ENCODE peak calls at places on chromosomes 4 and X, in six cellular contexts. D is fibroblast of mammary gland; I is AG09319; F is stimulated activated CD4-positive, alpha-beta T cell treated with anti-CD3 and anti-CD28 coated beads, TNF-alpha, amount 100 ng/mL, for 24 hours; Z is stromal cell of bone marrow; C is A549. H is an unnamed sample.

GRCh38 chr4:109877400-109877799 is 29.5 kb downstream of the LRIT3 start:
- DNase-seq in Z (no peak), I (no peak), C (no peak), D (no peak), F (no peak), H (no peak)

GRCh38 chr4:118849867-118850812 is 14.2 kb upstream of the SEC24D start:
- DNase-seq in Z (no peak), I (no peak), D (no peak), C (no peak), F (no peak), H (no peak)

GRCh38 chr4:71270901-71271300 is 67.9 kb upstream of the SLC4A4 start:
- DNase-seq in F (no peak), D (peak), C (peak), I (no peak), Z (no peak), H (no peak)

GRCh38 chr4:24973471-24974251 is 57.1 kb downstream of the LGI2 start:
- DNase-seq in I (no peak), C (peak), Z (no peak), F (no peak), D (no peak), H (peak)

GRCh38 chrX:72128881-72129280 is 2.8 kb downstream of the RTL5 start:
- DNase-seq in F (peak), Z (no peak), D (peak), C (peak), I (no peak), H (peak)

GRCh38 chr4:164977243-164978164 is at the start of gene TRIM61:
- DNase-seq in I (no peak), F (peak), C (no peak), D (peak), Z (peak), H (no peak)

GRCh38 chrX:85569096-85569495 is 189.6 kb upstream of the POF1B start:
- DNase-seq in F (no peak), I (no peak), D (no peak), Z (no peak), C (no peak), H (no peak)

GRCh38 chr4:16026155-16026761 is 57.6 kb downstream of the PROM1 start:
- DNase-seq in C (peak), F (no peak), Z (no peak), D (peak), I (no peak), H (peak)

GRCh38 chrX:136496359-136496767 is 1.0 kb upstream of the HTATSF1 start:
- DNase-seq in F (no peak), C (no peak), Z (no peak), I (no peak), D (no peak), H (no peak)

GRCh38 chrX:4265036-4265435 is 551.6 kb upstream of the PRKX start:
- DNase-seq in I (no peak), D (no peak), Z (no peak), C (no peak), F (no peak), H (no peak)

GRCh38 chrX:47523297-47523696 is 37.7 kb upstream of the ARAF start:
- DNase-seq in F (peak), D (peak), C (peak), I (no peak), Z (no peak), H (peak)

GRCh38 chr4:139144161-139144859 is 32.7 kb downstream of the ELF2 start:
- DNase-seq in D (peak), C (no peak), I (no peak), F (no peak), Z (peak), H (peak)

GRCh38 chr4:1512738-1513660 is 106.8 kb upstream of the NKX1-1 start:
- DNase-seq in Z (no peak), D (no peak), F (peak), I (no peak), C (peak), H (peak)

GRCh38 chrX:9291666-9292065 is 173.2 kb upstream of the TBL1X start:
- DNase-seq in D (no peak), I (no peak), F (no peak), Z (no peak), C (no peak), H (no peak)

GRCh38 chr4:74293558-74293957 is 14.7 kb upstream of the EPGN start:
- DNase-seq in C (no peak), Z (no peak), I (no peak), D (no peak), F (no peak), H (no peak)

GRCh38 chrX:1534321-1535168 is 2.4 kb downstream of the P2RY8 start:
- DNase-seq in C (no peak), D (no peak), Z (no peak), I (no peak), F (peak), H (no peak)

GRCh38 chrX:40773809-40774208 is 38.5 kb upstream of the MED14 start:
- DNase-seq in Z (peak), F (no peak), D (peak), C (peak), I (no peak), H (peak)

GRCh38 chr4:110748071-110748470 is 125.2 kb upstream of the PITX2 start:
- DNase-seq in Z (no peak), D (peak), I (no peak), C (no peak), F (no peak), H (no peak)

GRCh38 chrX:40171513-40172168 is 73.9 kb upstream of the BCOR start:
- DNase-seq in C (no peak), Z (no peak), D (no peak), I (no peak), F (no peak), H (no peak)

GRCh38 chr4:20109395-20109794 is 142.3 kb upstream of the SLIT2 start:
- DNase-seq in D (peak), I (no peak), Z (no peak), F (no peak), C (no peak), H (no peak)

GRCh38 chr4:18961879-18962278 is 940.3 kb upstream of the LCORL start:
- DNase-seq in Z (no peak), C (no peak), D (no peak), F (no peak), I (no peak), H (no peak)

GRCh38 chr4:10036926-10037325 is 15.6 kb upstream of the SLC2A9 start:
- DNase-seq in F (no peak), C (no peak), D (no peak), I (no peak), Z (no peak), H (no peak)